ENCODE peak calls at places on chromosomes 16 and 17, in seven cellular contexts. C is tibial nerve, W is BJ, A is body of pancreas, Y is esophagus squamous epithelium, N is A549, K is heart left ventricle. P is an unnamed sample.

GRCh38 chr17:8946476-8946875 is 19.0 kb downstream of the PIK3R5 start:
- DNase-seq in C (no peak), W (no peak), A (no peak), Y (no peak), N (no peak), K (no peak), P (no peak)

GRCh38 chr16:89700649-89701424 is 668 bp downstream of the SPATA2L start:
- DNase-seq in C (no peak), W (no peak), A (peak; percentile 86), Y (no peak), N (peak; percentile 72), K (no peak), P (peak; percentile 74)

GRCh38 chr17:45394913-45395568 is 37.6 kb downstream of the ARHGAP27 start:
- DNase-seq in C (peak; percentile 20), W (peak; percentile 27), A (peak; percentile 73), Y (no peak), N (peak; percentile 88), K (peak; percentile 71), P (peak; percentile 82)

GRCh38 chr17:38881600-38882191 is 11.8 kb downstream of the LASP1 start:
- DNase-seq in C (peak; percentile 62), W (no peak), A (no peak), Y (no peak), N (peak; percentile 58), K (peak; percentile 76), P (no peak)

GRCh38 chr17:81651692-81652091 is 4.7 kb downstream of the PDE6G start:
- DNase-seq in C (no peak), W (peak; percentile 44), A (peak; percentile 38), Y (no peak), N (peak; percentile 85), K (no peak), P (no peak)

GRCh38 chr16:66661210-66661560 is 35.4 kb downstream of the CMTM4 start:
- DNase-seq in C (no peak), W (no peak), A (no peak), Y (no peak), N (no peak), K (no peak), P (no peak)

GRCh38 chr17:41212524-41213169 is 13.8 kb upstream of the KRTAP9-2 start:
- DNase-seq in C (no peak), W (no peak), A (no peak), Y (no peak), N (peak; percentile 57), K (no peak), P (no peak)

GRCh38 chr17:2034806-2035548 is 5.0 kb downstream of the DPH1 start:
- DNase-seq in C (no peak), W (no peak), A (no peak), Y (no peak), N (no peak), K (no peak), P (no peak)

GRCh38 chr17:66533572-66533971 is 231.2 kb downstream of the PRKCA start:
- DNase-seq in C (no peak), W (no peak), A (peak; percentile 13), Y (no peak), N (no peak), K (no peak), P (no peak)

GRCh38 chr17:18191967-18192366 is 8.3 kb downstream of the ALKBH5 start:
- DNase-seq in C (no peak), W (no peak), A (no peak), Y (no peak), N (no peak), K (no peak), P (no peak)
- TF ChIP-seq CTCF in C (no peak), W (peak; percentile 53), A (no peak), Y (no peak), N (peak; percentile 21), K (peak; percentile 32), P (peak; percentile 28)

DNA sequence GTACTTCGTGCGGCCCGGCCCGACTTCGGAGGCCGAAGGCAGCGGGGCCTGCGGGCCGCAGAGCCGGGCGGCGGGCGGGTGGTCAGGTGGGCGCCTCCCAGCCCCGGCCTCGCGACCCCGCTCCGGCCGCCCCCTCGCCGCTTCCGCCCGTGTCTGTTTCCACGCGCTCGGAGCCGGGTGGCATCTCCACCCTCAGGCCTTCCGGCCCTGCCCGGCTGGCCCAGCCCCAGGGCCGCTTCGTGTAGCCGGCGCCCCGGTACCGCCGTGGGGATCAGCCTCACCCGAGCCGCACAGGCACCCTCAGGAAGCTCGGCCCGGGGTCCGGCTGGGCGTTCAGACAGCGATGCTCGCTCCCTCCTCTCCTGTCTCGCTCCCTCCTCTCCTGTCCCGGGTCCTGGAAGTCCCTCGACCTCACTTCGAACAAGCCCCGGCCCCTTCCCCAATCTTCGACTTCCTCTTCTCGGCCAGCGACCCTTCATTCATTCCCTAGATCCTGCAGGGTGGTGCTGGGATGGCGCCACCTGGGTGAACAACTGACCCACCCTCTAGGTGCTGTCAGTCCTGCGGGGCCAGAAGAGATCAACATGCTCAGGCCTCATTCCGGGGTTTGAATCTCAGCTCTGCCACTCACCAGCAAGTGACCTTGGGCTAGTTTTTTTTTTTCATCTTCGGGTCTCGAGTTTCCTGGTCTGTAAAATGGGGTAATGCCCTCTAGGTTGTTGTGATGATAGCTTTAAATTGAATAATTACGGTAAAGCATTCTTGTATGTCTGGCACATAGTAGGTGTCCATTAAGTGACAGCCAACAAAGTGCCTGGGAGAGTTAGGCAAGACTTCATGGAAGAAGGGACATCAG is 611 bp downstream of the VPS4A start:
- DNase-seq in C (no peak), W (no peak), A (peak; percentile 34), Y (no peak), N (peak; percentile 58), K (peak; percentile 34), P (peak; percentile 62)
- TF ChIP-seq CTCF in C (no peak), W (peak; percentile 28), A (no peak), Y (no peak), N (no peak), K (no peak), P (peak; percentile 21)

GRCh38 chr17:33292184-33292980 is 713 bp downstream of the ASIC2 start:
- DNase-seq in C (no peak), W (no peak), A (no peak), Y (no peak), N (peak; percentile 67), K (no peak), P (peak; percentile 35)
- TF ChIP-seq CTCF in C (no peak), W (peak; percentile 52), A (no peak), Y (no peak), N (peak; percentile 64), K (peak; percentile 30), P (no peak)

GRCh38 chr16:19396555-19397011 is 21.1 kb upstream of the TMC5 start:
- DNase-seq in C (no peak), W (no peak), A (peak; percentile 65), Y (no peak), N (peak; percentile 85), K (no peak), P (no peak)

DNA sequence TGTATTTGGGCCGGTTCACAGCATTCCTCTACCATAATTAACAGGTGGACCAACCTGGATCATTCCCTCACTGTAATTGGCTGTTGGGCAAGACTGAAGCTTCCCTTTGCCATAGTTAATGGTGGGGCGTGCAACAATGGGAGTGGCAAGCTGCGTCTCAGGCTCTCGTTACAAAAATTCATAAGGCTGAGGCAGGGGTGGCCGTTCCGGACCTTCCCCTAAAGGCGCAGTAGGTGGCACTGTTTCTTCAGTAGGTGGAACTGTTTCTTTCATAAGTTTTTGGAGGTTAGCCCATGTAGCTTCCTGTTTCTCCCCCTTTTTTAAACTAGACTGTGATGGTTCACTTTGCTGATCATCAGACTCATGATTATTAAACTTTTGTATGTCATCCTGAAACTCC is 17.0 kb upstream of the TMC5 start:
- DNase-seq in C (no peak), W (no peak), A (peak; percentile 14), Y (no peak), N (no peak), K (no peak), P (no peak)
- TF ChIP-seq CTCF in C (no peak), W (no peak), A (peak; percentile 23), Y (peak; percentile 33), N (peak; percentile 6), K (no peak), P (peak; percentile 33)

GRCh38 chr16:13883266-13883665 is 36.7 kb upstream of the ERCC4 start:
- DNase-seq in C (no peak), W (no peak), A (no peak), Y (no peak), N (no peak), K (no peak), P (no peak)

GRCh38 chr16:13883881-13884280 is 36.1 kb upstream of the ERCC4 start:
- DNase-seq in C (no peak), W (peak; percentile 41), A (no peak), Y (no peak), N (no peak), K (no peak), P (no peak)

GRCh38 chr16:13885700-13886099 is 34.3 kb upstream of the ERCC4 start:
- DNase-seq in C (no peak), W (no peak), A (no peak), Y (no peak), N (no peak), K (no peak), P (no peak)
- TF ChIP-seq CTCF in C (no peak), W (no peak), A (no peak), Y (no peak), N (no peak), K (no peak), P (no peak)

GRCh38 chr17:44081681-44082080 is 11.1 kb downstream of the G6PC3 start:
- DNase-seq in C (no peak), W (no peak), A (no peak), Y (no peak), N (no peak), K (no peak), P (no peak)

GRCh38 chr17:44084131-44084538 is 13.6 kb downstream of the G6PC3 start:
- DNase-seq in C (no peak), W (no peak), A (no peak), Y (no peak), N (no peak), K (no peak), P (peak; percentile 59)

GRCh38 chr17:44084921-44085320 is 14.4 kb downstream of the G6PC3 start:
- DNase-seq in C (no peak), W (no peak), A (no peak), Y (no peak), N (no peak), K (no peak), P (no peak)

GRCh38 chr17:44082206-44082605 is 11.7 kb downstream of the G6PC3 start:
- DNase-seq in C (no peak), W (no peak), A (no peak), Y (no peak), N (no peak), K (no peak), P (no peak)

GRCh38 chr17:44083250-44083849 is 12.8 kb downstream of the G6PC3 start:
- DNase-seq in C (no peak), W (no peak), A (no peak), Y (no peak), N (peak; percentile 86), K (no peak), P (no peak)
- TF ChIP-seq CTCF in C (no peak), W (no peak), A (no peak), Y (no peak), N (peak; percentile 88), K (peak; percentile 38), P (peak; percentile 32)

GRCh38 chr16:84183911-84184310 is 2.9 kb downstream of the TAF1C start:
- DNase-seq in C (no peak), W (no peak), A (no peak), Y (no peak), N (peak; percentile 46), K (no peak), P (no peak)
- TF ChIP-seq CTCF in C (no peak), W (peak; percentile 7), A (no peak), Y (peak; percentile 9), N (peak; percentile 61), K (peak; percentile 54), P (no peak)

GRCh38 chr16:2432286-2432685 is 3.0 kb downstream of the CCNF start:
- DNase-seq in C (no peak), W (no peak), A (no peak), Y (no peak), N (no peak), K (no peak), P (no peak)
- TF ChIP-seq CTCF in C (no peak), W (no peak), A (no peak), Y (no peak), N (no peak), K (no peak), P (peak; percentile 24)